ENCODE peak calls at places on chromosomes 6 and 20, in nine cellular contexts. Q is natural killer cell, Z is neural crest cell, P is endothelial cell, X is fibroblast of pulmonary artery, R is lower lobe of right lung, U is cardiac fibroblast, E is right lobe of liver, D is AG09309. J is an unnamed sample.

GRCh38 chr6:167077241-167077932 is 45.5 kb upstream of the CCR6 start:
- DNase-seq in X (no peak), R (no peak), U (no peak), P (no peak), D (no peak), Z (no peak), Q (no peak), E (no peak), J (no peak)

GRCh38 chr6:167401525-167402194 is 76.8 kb downstream of the TTLL2 start:
- DNase-seq in X (no peak), E (peak), U (no peak), Z (no peak), D (no peak), Q (no peak), R (peak), P (peak), J (no peak)

GRCh38 chr6:108581237-108581931 is 20.7 kb downstream of the FOXO3 start:
- DNase-seq in D (no peak), P (no peak), X (peak), R (no peak), Q (no peak), E (peak), U (peak), Z (no peak), J (no peak)

GRCh38 chr20:37516697-37517370 is 4.2 kb upstream of the NNAT start:
- DNase-seq in E (no peak), D (no peak), U (no peak), P (no peak), Q (no peak), R (no peak), X (no peak), Z (no peak), J (no peak)

GRCh38 chr6:152130441-152130840 is 323.0 kb downstream of the ESR1 start:
- DNase-seq in E (no peak), Z (no peak), D (no peak), Q (no peak), X (no peak), U (peak), P (no peak), R (no peak), J (no peak)

GRCh38 chr6:157982297-157982579 is 575 bp downstream of the SYNJ2 start:
- DNase-seq in D (no peak), P (peak), R (no peak), Z (no peak), E (no peak), Q (peak), X (no peak), U (peak), J (peak)

GRCh38 chr6:157251565-157252247 is 71.6 kb downstream of the TMEM242 start:
- DNase-seq in R (no peak), P (no peak), E (no peak), U (no peak), D (no peak), X (no peak), Z (no peak), Q (no peak), J (no peak)

GRCh38 chr6:90719321-90720195 is 132.7 kb upstream of the MAP3K7 start:
- DNase-seq in E (no peak), R (no peak), Q (no peak), Z (no peak), D (no peak), P (no peak), U (no peak), X (no peak), J (no peak)

GRCh38 chr20:38612921-38613320 is 11.3 kb downstream of the ARHGAP40 start:
- DNase-seq in P (no peak), Q (no peak), R (no peak), U (no peak), E (no peak), Z (no peak), D (no peak), X (no peak), J (no peak)

GRCh38 chr6:85363870-85364269 is 86.0 kb upstream of the NT5E start:
- DNase-seq in U (no peak), P (no peak), D (no peak), E (no peak), R (no peak), Z (no peak), Q (no peak), X (no peak), J (no peak)

GRCh38 chr6:152261179-152261578 is 376.0 kb downstream of the SYNE1 start:
- DNase-seq in Z (no peak), Q (no peak), E (no peak), U (no peak), X (no peak), P (no peak), D (no peak), R (no peak), J (no peak)

GRCh38 chr6:164286021-164286420 is 871.5 kb downstream of the QKI start:
- DNase-seq in D (no peak), U (peak), P (no peak), R (no peak), Q (no peak), E (no peak), X (peak), Z (no peak), J (no peak)

GRCh38 chr6:49549691-49550412 is 616 bp upstream of the C6orf141 start:
- DNase-seq in D (no peak), R (no peak), P (no peak), Z (no peak), E (no peak), X (no peak), U (no peak), Q (no peak), J (no peak)

GRCh38 chr6:162873537-162873936 is 145.8 kb downstream of the PACRG start:
- DNase-seq in Q (no peak), R (no peak), U (no peak), D (no peak), P (no peak), Z (no peak), X (no peak), E (no peak), J (no peak)

GRCh38 chr6:133939778-133940667 is 13.0 kb upstream of the TBPL1 start:
- DNase-seq in D (no peak), R (no peak), Z (no peak), U (no peak), X (no peak), E (peak), P (no peak), Q (no peak), J (no peak)

GRCh38 chr6:127481628-127482027 is 22.4 kb upstream of the KIAA0408 start:
- DNase-seq in E (no peak), X (peak), Q (no peak), Z (no peak), D (no peak), R (no peak), U (peak), P (no peak), J (no peak)

GRCh38 chr6:30483677-30484279 is 5.5 kb upstream of the HLA-E start:
- DNase-seq in X (peak), E (no peak), Q (no peak), Z (peak), R (no peak), D (peak), U (peak), P (peak), J (no peak)

DNA sequence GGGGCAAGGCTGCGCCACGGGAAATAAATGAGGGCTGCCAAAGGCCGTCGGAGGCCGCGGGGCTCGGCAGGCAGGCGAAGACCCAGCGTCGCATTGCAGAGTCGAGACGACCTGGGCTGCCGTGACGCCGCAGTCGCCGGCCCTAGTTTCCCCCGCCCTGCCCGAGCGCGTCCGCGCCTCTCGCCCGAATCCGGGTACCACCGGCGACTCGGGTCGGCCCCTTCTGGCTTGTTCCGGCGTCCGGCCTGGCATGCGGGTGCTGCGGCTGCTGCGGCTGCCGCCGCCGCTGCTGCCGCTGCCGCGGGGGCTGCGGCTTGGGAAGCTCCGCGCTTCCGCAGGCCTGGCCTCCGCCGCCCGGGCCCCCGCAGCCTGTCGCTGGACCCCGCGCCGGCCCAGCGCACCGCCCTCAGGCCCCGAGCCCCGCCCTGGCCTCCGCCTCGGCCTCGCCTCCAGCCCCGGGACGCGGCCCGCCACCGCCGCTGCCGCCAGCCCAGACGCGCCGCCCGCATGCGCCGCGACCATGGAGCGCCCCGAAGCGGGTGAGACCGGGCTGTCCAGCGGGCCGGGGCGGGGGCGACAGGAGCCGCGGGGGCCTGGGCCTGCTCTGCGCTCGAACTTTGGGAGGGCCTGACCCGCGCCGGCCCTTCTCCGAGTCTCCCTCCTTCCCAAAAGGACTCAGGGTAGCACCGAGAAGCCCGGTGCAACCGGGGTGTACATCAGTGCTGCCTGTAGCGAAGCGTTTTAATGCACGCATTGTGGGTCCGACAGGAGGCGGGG is at the start of gene AKAP7:
- DNase-seq in Z (peak), D (no peak), U (peak), R (peak), X (peak), P (peak), Q (peak), E (peak), J (peak)
- TF ChIP-seq CTCF in Z (no peak), D (no peak), U (no peak), R (no peak), X (no peak), P (no peak), Q (no peak), E (no peak), J (no peak)

DNA sequence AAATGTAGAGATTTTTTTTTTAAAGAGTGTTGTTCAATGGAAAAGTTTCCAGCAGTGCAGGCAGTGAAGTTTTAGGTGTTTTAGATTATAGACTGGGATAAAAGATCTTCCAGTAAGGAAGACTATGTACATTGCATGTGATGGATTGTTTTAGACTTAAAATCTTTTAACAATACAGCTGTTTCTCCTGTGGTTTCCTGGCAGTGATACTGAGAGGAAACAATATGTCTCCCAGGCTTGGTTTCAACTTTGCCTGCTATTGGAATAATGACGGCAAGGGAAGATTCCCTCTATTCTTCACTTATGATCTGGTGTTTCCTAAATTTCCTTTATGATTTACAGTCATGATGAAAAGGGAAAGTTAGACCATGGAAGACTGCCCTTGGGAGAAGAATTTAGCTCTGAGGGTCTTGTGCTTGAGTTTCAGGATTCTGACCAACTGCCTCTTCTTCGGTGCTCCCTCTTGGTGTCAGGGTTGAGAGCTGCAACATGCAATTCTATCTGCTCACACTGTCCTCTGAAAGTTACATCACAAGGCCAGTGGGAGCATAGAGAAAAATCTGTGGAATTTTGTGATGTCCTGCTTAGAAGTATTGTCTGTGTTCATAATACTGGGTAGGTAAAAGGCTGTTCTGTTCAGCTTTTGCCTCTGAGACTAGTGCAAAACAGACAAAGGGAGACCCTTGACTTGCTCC is 262.8 kb upstream of the MAN1A1 start:
- DNase-seq in D (no peak), E (no peak), U (peak), Q (no peak), Z (no peak), P (no peak), R (no peak), X (peak), J (no peak)
- TF ChIP-seq CTCF in D (no peak), E (no peak), U (peak), Q (no peak), Z (no peak), P (no peak), R (no peak), X (no peak), J (no peak)

GRCh38 chr6:160750276-160750689 is 48.2 kb downstream of the PLG start:
- DNase-seq in U (no peak), Z (no peak), X (no peak), D (no peak), P (peak), Q (no peak), R (no peak), E (no peak), J (peak)
- TF ChIP-seq CTCF in U (no peak), Z (peak), X (no peak), D (peak), P (peak), Q (no peak), R (peak), E (peak), J (peak)

GRCh38 chr20:58446264-58446937 is 57.4 kb downstream of the VAPB start:
- DNase-seq in E (no peak), U (no peak), D (no peak), Z (no peak), Q (no peak), P (no peak), X (no peak), R (no peak), J (no peak)

GRCh38 chr20:58448958-58449357 is 59.9 kb downstream of the VAPB start:
- DNase-seq in U (no peak), E (no peak), P (no peak), X (no peak), D (no peak), Q (no peak), R (no peak), Z (no peak), J (no peak)

GRCh38 chr20:58446938-58447265 is 57.9 kb downstream of the VAPB start:
- DNase-seq in D (no peak), X (no peak), R (no peak), E (no peak), U (no peak), Q (no peak), P (no peak), Z (no peak), J (no peak)

GRCh38 chr20:58449703-58450138 is 60.7 kb downstream of the VAPB start:
- DNase-seq in D (no peak), R (no peak), X (no peak), Q (no peak), U (no peak), E (no peak), P (no peak), Z (no peak), J (no peak)

GRCh38 chr20:58447733-58448391 is 58.8 kb downstream of the VAPB start:
- DNase-seq in Z (peak), D (no peak), X (peak), R (no peak), E (peak), U (peak), Q (no peak), P (peak), J (peak)
- TF ChIP-seq CTCF in Z (peak), D (peak), X (peak), R (peak), E (peak), U (peak), Q (peak), P (peak), J (peak)

DNA sequence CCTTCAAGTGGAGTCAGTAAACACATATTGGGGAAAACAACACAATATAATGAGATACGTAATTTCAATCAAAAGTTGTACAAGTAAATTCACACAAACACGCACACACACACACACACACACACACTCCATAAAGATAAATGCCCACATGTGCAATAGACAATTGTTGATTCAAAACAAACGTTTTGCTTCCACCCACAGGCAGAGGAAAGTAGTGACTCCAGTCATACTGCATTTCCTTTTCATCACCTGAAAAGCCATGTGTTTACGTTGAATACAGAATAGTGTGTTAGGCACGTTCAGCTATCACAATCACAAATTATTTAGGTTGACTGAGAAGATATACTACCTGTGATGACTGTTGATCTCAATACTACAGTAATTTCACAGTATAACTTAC is 443.8 kb upstream of the MANEA start:
- DNase-seq in Q (no peak), E (no peak), U (peak), P (peak), R (no peak), D (no peak), Z (no peak), X (no peak), J (no peak)
- TF ChIP-seq CTCF in Q (no peak), E (peak), U (peak), P (no peak), R (no peak), D (no peak), Z (peak), X (peak), J (peak)